ENCODE peak calls at places on chromosome 5, in eight cellular contexts. Y is Panc1, F is HCT116, S is HepG2, L is K562, B is GM23338, T is SK-N-SH, Z is GM12878. R is an unnamed sample.

GRCh38 chr5:173864126-173865075 is 23.7 kb upstream of the CPEB4 start:
- DNase-seq in Y (no peak), F (no peak), S (peak), L (peak), B (no peak), T (no peak), Z (no peak), R (peak)

GRCh38 chr5:56814963-56815656 is at the start of gene MAP3K1:
- DNase-seq in Y (no peak), F (no peak), S (peak), L (peak), B (peak), T (peak), Z (no peak), R (peak)

GRCh38 chr5:170338933-170339779 is 41.6 kb upstream of the LCP2 start:
- DNase-seq in Y (peak), F (peak), S (no peak), L (peak), B (peak), T (no peak), Z (no peak), R (no peak)

GRCh38 chr5:102554728-102555127 is 55.9 kb upstream of the SLCO6A1 start:
- DNase-seq in Y (no peak), F (peak), S (peak), L (no peak), B (peak), T (no peak), Z (no peak), R (no peak)

GRCh38 chr5:97245371-97245770 is 62.3 kb upstream of the RIOK2 start:
- DNase-seq in Y (no peak), F (no peak), S (no peak), L (no peak), B (no peak), T (no peak), Z (no peak), R (no peak)

GRCh38 chr5:27876071-27876470 is 837.7 kb upstream of the CDH9 start:
- DNase-seq in Y (no peak), F (no peak), S (no peak), L (no peak), B (no peak), T (no peak), Z (no peak), R (no peak)

GRCh38 chr5:71653119-71653518 is 66.0 kb upstream of the CARTPT start:
- DNase-seq in Y (no peak), F (no peak), S (no peak), L (no peak), B (no peak), T (no peak), Z (no peak), R (no peak)

GRCh38 chr5:138662599-138662998 is 87.4 kb upstream of the HSPA9 start:
- DNase-seq in Y (no peak), F (no peak), S (no peak), L (no peak), B (no peak), T (no peak), Z (no peak), R (no peak)

GRCh38 chr5:151758430-151759241 is at the start of gene ATOX1:
- DNase-seq in Y (no peak), F (peak), S (peak), L (peak), B (peak), T (peak), Z (peak), R (peak)

DNA sequence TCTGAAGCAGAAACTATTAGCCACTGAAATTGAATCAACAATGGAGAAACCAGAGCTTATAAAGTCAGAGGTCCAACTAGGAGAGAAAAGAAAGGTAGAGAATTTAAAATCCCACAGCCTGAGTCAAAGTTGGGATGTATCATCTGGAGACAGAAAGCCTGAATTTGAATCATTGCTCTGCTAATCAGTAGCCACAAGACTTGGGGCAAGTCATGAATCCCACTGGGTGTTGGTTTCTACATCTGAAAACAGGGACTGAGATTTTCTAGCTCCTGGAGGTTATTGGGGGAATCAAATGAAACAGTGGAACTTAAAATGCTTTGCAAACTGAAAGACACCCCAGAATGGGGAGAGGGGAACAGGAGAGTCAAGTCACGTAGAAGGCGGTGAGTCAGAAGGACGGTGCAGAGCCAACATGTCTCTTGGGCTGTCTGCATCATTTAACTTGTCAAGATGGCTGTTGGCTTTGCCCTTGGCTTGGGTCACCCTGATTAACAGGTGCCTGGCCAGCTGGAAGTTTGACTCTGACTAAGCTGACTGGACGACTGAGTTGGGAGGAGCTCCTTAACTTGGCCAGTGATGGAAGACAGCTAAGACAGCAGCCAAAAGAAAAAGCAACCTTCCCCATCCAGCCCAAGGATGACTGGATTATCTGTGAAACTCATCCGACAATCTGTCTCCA is 60.7 kb upstream of the ADRA1B start:
- DNase-seq in Y (no peak), F (no peak), S (no peak), L (no peak), B (no peak), T (no peak), Z (no peak), R (no peak)
- TF ChIP-seq POLR2AphosphoS5 in Y (no peak), F (no peak), S (no peak), L (no peak), B (no peak), T (peak), Z (no peak), R (no peak)

DNA sequence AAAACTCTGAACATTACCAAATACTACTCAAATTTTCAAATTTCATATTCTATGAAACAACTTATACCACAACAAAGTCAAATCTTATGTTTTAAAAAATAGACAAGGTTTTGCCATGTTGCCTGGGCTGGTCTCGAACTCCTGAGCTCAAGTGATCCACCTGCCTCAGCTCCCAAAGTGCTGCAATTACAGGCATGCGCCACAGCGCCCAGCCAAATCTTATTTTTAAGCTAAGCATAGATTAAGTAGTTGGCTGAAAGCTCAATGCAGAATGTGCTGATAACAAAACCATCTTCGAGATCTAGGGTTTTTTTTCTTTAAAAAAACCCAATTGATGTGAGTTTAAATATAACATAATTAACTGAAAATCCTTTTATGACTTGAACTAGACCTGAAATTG is 6.4 kb downstream of the LMBRD2 start:
- DNase-seq in Y (no peak), F (no peak), S (no peak), L (no peak), B (peak), T (no peak), Z (no peak), R (no peak)
- TF ChIP-seq REST in Y (no peak), F (no peak), S (no peak), L (no peak), B (no peak), T (no peak), Z (no peak), R (no peak)

DNA sequence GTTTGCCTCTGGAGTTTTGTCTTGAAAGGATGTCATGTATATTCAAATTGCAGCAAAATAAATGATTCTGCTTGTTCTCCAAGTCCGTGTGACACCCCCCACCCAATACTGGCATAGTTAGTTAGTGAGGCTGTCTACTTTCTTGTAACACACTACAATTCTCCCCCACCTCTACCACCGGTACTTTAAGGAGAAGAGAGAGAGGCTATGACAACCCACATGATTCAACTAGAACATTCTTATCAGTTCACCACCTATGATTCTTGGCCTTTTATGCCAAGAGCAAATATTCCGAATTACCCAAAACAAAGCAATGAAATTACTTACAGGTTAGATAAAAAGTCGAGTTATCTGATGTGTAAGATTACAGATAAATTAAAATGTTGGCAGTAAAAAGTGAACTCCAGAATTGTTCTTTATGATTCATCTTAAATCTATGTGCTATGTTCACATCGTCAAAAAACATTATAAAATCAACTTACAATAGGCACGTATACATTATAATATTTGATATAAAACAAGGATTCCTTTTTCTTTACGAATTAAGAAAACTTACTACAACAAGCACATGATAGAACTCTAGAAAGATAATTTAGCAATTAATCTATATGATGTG is 14.4 kb downstream of the MEF2C start:
- DNase-seq in Y (no peak), F (no peak), S (no peak), L (no peak), B (no peak), T (no peak), Z (no peak), R (no peak)
- TF ChIP-seq POLR2AphosphoS5 in Y (no peak), F (no peak), S (no peak), L (no peak), B (no peak), T (no peak), Z (peak), R (no peak)

GRCh38 chr5:75571547-75571946 is 39.7 kb upstream of the ANKDD1B start:
- DNase-seq in Y (no peak), F (no peak), S (no peak), L (no peak), B (no peak), T (no peak), Z (no peak), R (no peak)
- TF ChIP-seq REST in Y (no peak), F (no peak), S (no peak), L (no peak), B (no peak), T (no peak), Z (no peak), R (no peak)

GRCh38 chr5:116479776-116480675 is 94.6 kb downstream of the SEMA6A start:
- DNase-seq in Y (no peak), F (no peak), S (no peak), L (no peak), B (no peak), T (no peak), Z (no peak), R (no peak)

GRCh38 chr5:116475232-116475828 is 99.3 kb downstream of the SEMA6A start:
- DNase-seq in Y (no peak), F (no peak), S (no peak), L (no peak), B (no peak), T (no peak), Z (no peak), R (no peak)

GRCh38 chr5:116478461-116478860 is 96.2 kb downstream of the SEMA6A start:
- DNase-seq in Y (no peak), F (no peak), S (no peak), L (no peak), B (no peak), T (no peak), Z (no peak), R (no peak)

GRCh38 chr5:116473706-116474105 is 100.9 kb downstream of the SEMA6A start:
- DNase-seq in Y (no peak), F (no peak), S (no peak), L (no peak), B (no peak), T (no peak), Z (no peak), R (no peak)

DNA sequence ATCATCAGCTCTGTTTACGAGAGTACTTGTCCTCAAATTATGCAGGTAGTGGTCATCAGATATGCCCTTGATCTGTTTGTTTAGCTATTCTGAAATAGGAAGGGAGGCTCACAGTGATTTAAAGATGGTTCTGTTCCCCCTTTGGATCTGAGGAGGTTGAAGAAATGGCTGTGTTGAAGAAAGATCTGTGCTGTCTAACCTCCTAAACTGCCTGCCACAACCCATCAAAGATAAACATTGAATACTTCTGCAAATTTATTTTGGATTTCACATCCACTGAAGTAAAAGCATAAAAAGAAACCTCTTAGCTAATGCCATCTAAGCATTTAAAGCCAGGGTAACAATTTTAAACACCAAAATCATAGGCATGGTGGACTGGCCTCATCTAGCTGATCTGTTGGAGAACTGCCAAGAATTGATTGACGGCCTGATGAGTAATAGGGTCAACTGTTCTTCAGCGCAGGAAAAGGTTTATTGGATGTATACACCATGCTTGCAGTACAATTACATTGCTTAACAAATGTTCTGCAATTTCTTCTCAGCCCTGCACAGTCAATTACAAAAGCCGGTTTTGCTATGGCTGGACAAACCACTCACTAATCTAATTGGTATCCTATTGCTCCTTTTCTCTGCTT is 97.6 kb downstream of the SEMA6A start:
- DNase-seq in Y (no peak), F (no peak), S (no peak), L (no peak), B (no peak), T (no peak), Z (no peak), R (no peak)
- TF ChIP-seq POLR2AphosphoS5 in Y (no peak), F (no peak), S (no peak), L (no peak), B (peak), T (no peak), Z (no peak), R (no peak)

GRCh38 chr5:90158131-90158530 is 251.4 kb downstream of the CETN3 start:
- DNase-seq in Y (no peak), F (no peak), S (no peak), L (no peak), B (no peak), T (no peak), Z (no peak), R (no peak)

GRCh38 chr5:90166816-90167215 is 242.7 kb downstream of the CETN3 start:
- DNase-seq in Y (no peak), F (no peak), S (no peak), L (no peak), B (no peak), T (no peak), Z (no peak), R (no peak)

GRCh38 chr5:90162324-90162723 is 247.2 kb downstream of the CETN3 start:
- DNase-seq in Y (no peak), F (no peak), S (no peak), L (no peak), B (no peak), T (no peak), Z (no peak), R (no peak)

DNA sequence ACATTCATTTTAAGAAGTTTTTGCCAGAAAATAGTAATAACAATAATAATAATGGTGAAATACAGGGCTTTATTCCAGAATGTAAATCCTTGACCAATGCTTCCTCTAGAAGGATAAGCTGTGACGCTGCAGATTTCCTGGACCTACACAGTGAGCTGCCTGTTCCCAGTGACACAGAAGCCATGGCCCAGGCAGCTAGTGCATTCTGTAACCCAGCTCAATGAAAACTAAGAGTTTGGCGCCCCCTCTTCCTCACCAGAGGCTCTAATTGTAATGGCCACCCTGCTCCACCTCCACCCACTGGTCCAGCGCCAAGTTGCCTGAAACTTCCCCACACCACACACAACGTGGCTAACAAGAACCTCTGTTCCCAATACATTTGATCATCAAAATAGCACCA is 248.2 kb downstream of the CETN3 start:
- DNase-seq in Y (no peak), F (peak), S (peak), L (peak), B (peak), T (peak), Z (no peak), R (no peak)
- TF ChIP-seq REST in Y (no peak), F (no peak), S (no peak), L (no peak), B (no peak), T (no peak), Z (peak), R (no peak)

GRCh38 chr5:139847790-139848507 is 52.3 kb downstream of the PSD2 start:
- DNase-seq in Y (no peak), F (no peak), S (no peak), L (peak), B (peak), T (peak), Z (no peak), R (peak)
- TF ChIP-seq POLR2AphosphoS5 in Y (no peak), F (peak), S (no peak), L (no peak), B (no peak), T (no peak), Z (no peak), R (no peak)

GRCh38 chr5:157080291-157080690 is 21.4 kb upstream of the HAVCR1 start:
- DNase-seq in Y (no peak), F (no peak), S (no peak), L (no peak), B (no peak), T (no peak), Z (no peak), R (no peak)
- TF ChIP-seq REST in Y (no peak), F (no peak), S (no peak), L (no peak), B (no peak), T (no peak), Z (no peak), R (no peak)

DNA sequence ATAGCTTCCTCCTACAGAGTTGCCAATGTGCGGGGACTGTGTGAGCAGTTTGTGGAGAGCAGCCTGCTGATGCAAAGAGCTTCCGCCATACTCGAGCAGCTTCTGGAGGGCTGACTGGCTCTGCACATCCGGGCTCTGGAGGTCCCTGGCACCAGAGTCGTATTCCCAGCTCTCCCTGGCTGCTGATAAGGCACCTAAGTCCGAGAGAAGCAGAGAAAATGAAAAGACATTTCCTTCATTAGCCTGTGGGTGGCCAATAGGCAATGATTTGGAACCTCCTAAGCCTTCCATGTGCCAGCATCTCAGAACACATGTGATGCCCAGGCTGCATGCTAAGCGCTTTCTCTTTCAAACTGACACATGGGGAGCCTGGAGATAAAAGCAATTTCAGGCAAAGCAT is 94.3 kb downstream of the TSSK1B start:
- DNase-seq in Y (no peak), F (no peak), S (no peak), L (no peak), B (peak), T (peak), Z (no peak), R (no peak)
- TF ChIP-seq POLR2AphosphoS5 in Y (no peak), F (no peak), S (no peak), L (no peak), B (no peak), T (no peak), Z (no peak), R (no peak)

R was measured in HL-60.